ENCODE peak calls at places on chromosome 5, in five cellular contexts. L, P, H, Z and J are unnamed samples.

GRCh38 chr5:148554621-148555020 is 99.7 kb downstream of the HTR4 start:
- DNase-seq in L (no peak), P (no peak), H (no peak), Z (no peak), J (no peak)

GRCh38 chr5:33764786-33765185 is 127.0 kb downstream of the ADAMTS12 start:
- DNase-seq in L (no peak), P (no peak), H (no peak), Z (no peak), J (no peak)

GRCh38 chr5:123089971-123090640 is 1.1 kb downstream of the PRDM6 start:
- DNase-seq in L (no peak), P (peak; percentile 57), H (no peak), Z (no peak), J (peak; percentile 20)

GRCh38 chr5:538801-539468 is 14.7 kb upstream of the SLC9A3 start:
- DNase-seq in L (no peak), P (peak; percentile 42), H (no peak), Z (no peak), J (peak; percentile 6)

GRCh38 chr5:122099060-122099790 is 21.2 kb upstream of the LOX start:
- DNase-seq in L (peak; percentile 92), P (no peak), H (no peak), Z (no peak), J (no peak)

GRCh38 chr5:142109356-142110045 is 922 bp downstream of the NDFIP1 start:
- DNase-seq in L (peak; percentile 15), P (no peak), H (no peak), Z (peak; percentile 45), J (no peak)

GRCh38 chr5:172078027-172078426 is 71.6 kb upstream of the FBXW11 start:
- DNase-seq in L (no peak), P (no peak), H (no peak), Z (no peak), J (no peak)

GRCh38 chr5:115949096-115949495 is 13.2 kb upstream of the LVRN start:
- DNase-seq in L (peak; percentile 22), P (no peak), H (no peak), Z (no peak), J (no peak)

GRCh38 chr5:172123269-172123692 is 64.7 kb downstream of the STK10 start:
- DNase-seq in L (peak; percentile 79), P (no peak), H (peak; percentile 47), Z (no peak), J (peak; percentile 84)

GRCh38 chr5:179267671-179268071 is 77.6 kb downstream of the ADAMTS2 start:
- DNase-seq in L (no peak), P (peak; percentile 38), H (peak; percentile 18), Z (no peak), J (peak; percentile 18)
- H3K27ac ChIP-seq in L (peak overlapping the region; percentile 19), P (peak overlapping the region; percentile 31), H (no peak overlapping the region), Z (no peak overlapping the region), J (peak overlapping the region; percentile 38)

GRCh38 chr5:77218263-77218662 is 7.8 kb downstream of the PDE8B start:
- DNase-seq in L (no peak), P (no peak), H (no peak), Z (peak; percentile 3), J (no peak)
- TF ChIP-seq CTCF in L (peak; percentile 59), P (no peak), H (no peak), Z (peak; percentile 32), J (no peak)

DNA sequence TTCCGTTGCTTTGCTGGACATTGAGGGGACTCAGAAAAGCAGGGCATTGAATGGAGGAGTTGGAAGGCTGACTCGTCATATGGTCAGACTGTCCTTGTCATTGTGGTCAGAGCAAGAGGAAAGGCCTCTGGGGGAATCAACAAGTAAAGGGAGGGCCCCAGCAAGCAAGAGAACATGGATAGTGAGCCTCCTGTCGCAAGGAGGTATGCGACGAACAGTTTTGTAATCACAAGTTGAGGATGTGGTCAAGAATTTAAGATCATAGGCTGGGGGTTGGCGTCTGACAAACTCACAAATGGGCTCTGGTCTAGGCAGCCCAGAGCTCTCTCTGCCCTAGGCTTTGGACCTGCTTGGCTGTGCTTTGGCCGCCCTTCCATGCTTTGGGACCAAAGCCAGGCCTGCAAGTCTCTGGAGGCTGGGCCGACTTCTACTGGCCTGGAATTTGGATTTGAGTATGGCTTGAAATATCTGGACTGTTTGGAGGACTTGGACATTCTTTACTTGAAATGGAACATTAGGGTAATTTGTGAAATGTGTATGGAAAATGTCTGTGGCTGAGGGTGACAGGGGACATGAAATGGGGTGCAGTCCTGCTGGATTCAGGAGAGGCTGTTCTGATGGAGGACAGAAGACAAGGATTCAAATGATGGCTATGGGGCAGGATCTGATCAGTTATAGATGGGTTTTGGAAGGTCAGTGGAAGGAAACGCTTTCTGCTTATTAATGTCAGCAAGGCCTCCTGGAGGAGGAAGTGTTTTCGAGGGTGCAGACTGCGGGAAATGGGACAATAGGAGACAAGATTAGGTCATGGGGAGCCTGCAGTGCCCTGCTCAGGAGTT is 19.2 kb upstream of the NDST1 start:
- DNase-seq in L (no peak), P (peak; percentile 62), H (no peak), Z (peak; percentile 30), J (peak; percentile 80)
- H3K4me3 ChIP-seq in L (peak overlapping the region; percentile 17), P (no peak overlapping the region), H (no peak overlapping the region), Z (peak overlapping the region; percentile 92), J (peak overlapping the region; percentile 93)

DNA sequence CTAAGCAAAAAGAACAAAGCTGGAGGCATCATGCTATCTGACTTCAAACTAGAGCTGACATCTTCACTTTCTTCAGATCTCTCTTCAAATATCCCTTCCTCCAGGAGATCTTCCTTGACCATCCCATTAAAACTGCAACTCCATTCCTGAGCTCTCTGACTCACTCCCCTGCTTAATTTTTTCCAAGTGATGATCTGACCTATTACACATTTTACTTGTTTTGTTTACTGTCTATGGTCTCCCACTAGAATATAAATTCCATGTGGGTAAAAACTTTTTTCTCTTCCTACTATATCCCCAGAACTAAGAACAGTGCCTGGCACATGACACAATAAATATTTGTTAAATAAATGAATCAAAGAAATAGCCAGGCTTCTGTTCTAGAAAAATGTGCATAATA is 87.5 kb downstream of the SLIT3 start:
- DNase-seq in L (no peak), P (no peak), H (no peak), Z (no peak), J (no peak)
- H3K27ac ChIP-seq in L (no peak overlapping the region), P (no peak overlapping the region), H (no peak overlapping the region), Z (no peak overlapping the region), J (no peak overlapping the region)

DNA sequence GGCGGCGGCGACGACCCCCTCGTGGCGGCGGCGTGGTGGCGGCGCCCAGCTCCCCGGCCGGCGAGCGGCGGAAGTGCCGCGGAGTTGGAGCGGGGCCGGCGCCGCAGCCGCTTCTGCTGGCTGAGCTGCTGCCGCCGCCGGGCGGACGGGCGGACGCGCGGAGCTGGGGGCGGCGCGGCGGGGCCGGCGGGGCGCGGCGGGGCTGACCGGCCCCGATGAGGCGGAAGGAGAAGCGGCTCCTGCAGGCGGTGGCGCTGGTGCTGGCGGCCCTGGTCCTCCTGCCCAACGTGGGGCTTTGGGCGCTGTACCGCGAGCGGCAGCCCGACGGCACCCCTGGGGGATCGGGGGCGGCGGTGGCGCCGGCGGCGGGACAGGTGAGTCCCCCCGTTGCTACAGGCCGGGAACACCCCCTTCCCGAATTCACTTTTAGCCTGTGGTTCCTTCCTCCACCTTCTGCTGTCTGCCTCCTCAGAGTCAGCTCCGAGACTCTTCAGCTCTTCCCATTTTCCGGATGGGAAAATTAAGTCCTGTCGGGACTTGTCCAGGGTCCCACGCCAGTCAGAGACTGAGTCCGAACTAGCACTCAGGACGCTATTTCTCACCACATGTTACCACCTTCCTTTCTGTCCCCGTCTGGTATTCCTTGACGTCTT is at the start of gene GALNT10:
- DNase-seq in L (no peak), P (peak; percentile 80), H (no peak), Z (peak; percentile 86), J (peak; percentile 73)
- TF ChIP-seq CTCF in L (no peak), P (no peak), H (no peak), Z (no peak), J (no peak)